ENCODE peak calls at places on chromosomes 3 and 15, in five cellular contexts. X is stimulated activated CD8-positive, alpha-beta memory T cell treated with anti-CD3 and anti-CD28 coated beads, Interleukin-4, amount 100 ng/mL, for 24 hours; Z is effector CD4-positive, alpha-beta T cell; I is activated naive CD4-positive, alpha-beta T cell; L is RKO. A is an unnamed sample.

GRCh38 chr3:4950351-4950784 is 28.9 kb upstream of the BHLHE40 start:
- DNase-seq in I (no peak), X (no peak), L (no peak), Z (no peak), A (no peak)

GRCh38 chr3:31448035-31448881 is 84.5 kb upstream of the STT3B start:
- DNase-seq in Z (peak; percentile 8), L (no peak), I (no peak), X (no peak), A (no peak)

GRCh38 chr3:133371676-133372075 is 28.2 kb upstream of the BFSP2 start:
- DNase-seq in I (no peak), Z (no peak), L (no peak), X (no peak), A (no peak)

GRCh38 chr15:88636039-88636438 is 2.8 kb upstream of the ISG20 start:
- DNase-seq in X (no peak), I (peak; percentile 20), L (peak; percentile 24), Z (peak; percentile 84), A (peak; percentile 75)

GRCh38 chr15:22892333-22892732 is 53.9 kb downstream of the NIPA2 start:
- DNase-seq in I (no peak), X (no peak), L (no peak), Z (no peak), A (no peak)

GRCh38 chr3:64575211-64575844 is 112.5 kb downstream of the ADAMTS9 start:
- DNase-seq in X (no peak), Z (no peak), I (no peak), L (peak; percentile 54), A (peak; percentile 2)

GRCh38 chr3:23676093-23676492 is 129.7 kb upstream of the UBE2E1 start:
- DNase-seq in Z (no peak), I (no peak), L (peak; percentile 48), X (no peak), A (no peak)

GRCh38 chr3:27976933-27977332 is 254.8 kb upstream of the EOMES start:
- DNase-seq in X (no peak), I (no peak), L (peak; percentile 60), Z (no peak), A (no peak)

GRCh38 chr15:99365232-99365631 is 114.0 kb downstream of the LRRC28 start:
- DNase-seq in L (no peak), I (no peak), X (no peak), Z (no peak), A (no peak)

GRCh38 chr3:172040078-172040975 is 949 bp downstream of the FNDC3B start:
- DNase-seq in L (peak; percentile 77), X (peak; percentile 25), Z (peak; percentile 20), I (no peak), A (peak; percentile 5)

GRCh38 chr3:153961498-153961897 is 159.7 kb upstream of the ARHGEF26 start:
- DNase-seq in L (no peak), I (no peak), X (no peak), Z (no peak), A (no peak)

GRCh38 chr3:14235896-14236295 is 57.3 kb downstream of the LSM3 start:
- DNase-seq in I (no peak), L (no peak), X (no peak), Z (no peak), A (no peak)

GRCh38 chr3:158839966-158840365 is 38.1 kb downstream of the MFSD1 start:
- DNase-seq in L (no peak), Z (no peak), I (no peak), X (no peak), A (no peak)

GRCh38 chr3:16668776-16669545 is 63.7 kb upstream of the DAZL start:
- DNase-seq in X (no peak), I (no peak), Z (no peak), L (no peak), A (no peak)